ENCODE peak calls at places on chromosomes 7 and 10, in ten cellular contexts. K is GM03348; J is T-helper 1 cell; M is mucosa of gallbladder; Z is effector memory CD8-positive, alpha-beta T cell; Y is activated T-cell treated with anti-CD3 and anti-CD28 coated beads, Interleukin-2, amount 50 U/mL, for 4 hours; X is AG08395; F is WTC11; I is A172; L is NCI-H1417. O is an unnamed sample.

GRCh38 chr10:72692897-72693598 is 1.1 kb downstream of the MCU start:
- DNase-seq in M (no peak), Y (no peak), L (no peak), F (no peak), K (no peak), I (no peak), X (no peak), J (no peak), Z (no peak), O (no peak)

GRCh38 chr7:142832452-142832851 is 22.4 kb upstream of the EPHB6 start:
- DNase-seq in L (no peak), K (no peak), M (no peak), Y (no peak), J (no peak), I (peak), Z (no peak), F (no peak), X (no peak), O (no peak)

GRCh38 chr10:13839430-13839986 is 252.7 kb downstream of the PRPF18 start:
- DNase-seq in L (no peak), K (peak), J (no peak), X (peak), Z (no peak), F (no peak), I (peak), Y (no peak), M (no peak), O (peak)

GRCh38 chr10:36725581-36726520 is 399.5 kb upstream of the ANKRD30A start:
- DNase-seq in K (peak), Y (no peak), F (peak), M (no peak), Z (no peak), J (no peak), X (peak), I (peak), L (peak), O (peak)

GRCh38 chr7:69067397-69067796 is 530.9 kb upstream of the AUTS2 start:
- DNase-seq in K (no peak), M (no peak), Y (no peak), F (peak), J (no peak), X (no peak), L (peak), I (peak), Z (no peak), O (no peak)

GRCh38 chr10:7316839-7317238 is 94.0 kb downstream of the SFMBT2 start:
- DNase-seq in Y (no peak), M (no peak), F (no peak), J (no peak), K (no peak), I (no peak), L (no peak), Z (no peak), X (no peak), O (no peak)

GRCh38 chr10:79328737-79329504 is 18.3 kb upstream of the PPIF start:
- DNase-seq in X (no peak), J (no peak), I (peak), K (no peak), Z (no peak), Y (no peak), F (no peak), L (no peak), M (no peak), O (no peak)

GRCh38 chr10:132774905-132775863 is 10.8 kb downstream of the NKX6-2 start:
- DNase-seq in L (peak), J (no peak), Y (no peak), K (no peak), I (peak), Z (no peak), F (no peak), X (no peak), M (peak), O (no peak)

GRCh38 chr10:15209827-15210509 is 41.5 kb upstream of the NMT2 start:
- DNase-seq in Y (peak), J (peak), M (peak), X (peak), I (peak), K (peak), F (peak), L (peak), Z (peak), O (peak)

GRCh38 chr10:50506861-50507573 is 116.7 kb downstream of the SGMS1 start:
- DNase-seq in Z (no peak), I (no peak), F (no peak), J (no peak), M (no peak), X (no peak), L (no peak), Y (no peak), K (no peak), O (no peak)

GRCh38 chr7:132998763-132999162 is 83.1 kb downstream of the CHCHD3 start:
- DNase-seq in X (no peak), I (no peak), J (no peak), M (no peak), F (no peak), K (no peak), Y (no peak), Z (no peak), L (no peak), O (no peak)

GRCh38 chr7:68929712-68930395 is 668.4 kb upstream of the AUTS2 start:
- DNase-seq in Y (no peak), Z (no peak), J (no peak), I (peak), F (no peak), K (peak), M (no peak), X (peak), L (peak), O (peak)

GRCh38 chr7:128777156-128778123 is 1.8 kb upstream of the OPN1SW start:
- DNase-seq in I (peak), X (no peak), Y (no peak), F (no peak), J (no peak), L (no peak), Z (no peak), M (no peak), K (no peak), O (no peak)

GRCh38 chr7:66307591-66308215 is 102.6 kb downstream of the TPST1 start:
- DNase-seq in L (peak), Y (no peak), K (no peak), F (no peak), Z (no peak), I (peak), M (peak), X (no peak), J (no peak), O (no peak)

GRCh38 chr7:92586403-92586802 is 3.8 kb downstream of the FAM133B start:
- DNase-seq in M (no peak), Z (no peak), Y (no peak), L (no peak), K (peak), J (no peak), F (no peak), X (no peak), I (no peak), O (no peak)

GRCh38 chr7:3760696-3761095 is 459.6 kb downstream of the SDK1 start:
- DNase-seq in M (no peak), X (no peak), F (no peak), L (no peak), K (no peak), J (no peak), I (no peak), Y (no peak), Z (no peak), O (no peak)

GRCh38 chr7:55066938-55067337 is 48.1 kb downstream of the EGFR start:
- DNase-seq in M (no peak), Z (no peak), L (no peak), K (no peak), J (no peak), I (no peak), Y (no peak), F (no peak), X (no peak), O (no peak)

GRCh38 chr7:151038951-151039849 is 9.1 kb upstream of the ASIC3 start:
- DNase-seq in I (peak), K (peak), X (peak), Y (peak), J (no peak), L (peak), Z (no peak), F (no peak), M (peak), O (peak)

GRCh38 chr7:6241607-6241973 is 30.8 kb downstream of the CYTH3 start:
- DNase-seq in Z (no peak), Y (no peak), M (no peak), X (no peak), L (no peak), K (no peak), J (no peak), F (no peak), I (no peak), O (no peak)

GRCh38 chr10:120480848-120481247 is 23.8 kb downstream of the PLPP4 start:
- DNase-seq in F (no peak), K (no peak), J (no peak), M (no peak), X (no peak), Z (no peak), Y (no peak), I (no peak), L (no peak), O (no peak)

GRCh38 chr7:157815061-157816022 is 478.5 kb downstream of the DNAJB6 start:
- DNase-seq in F (no peak), K (no peak), M (no peak), X (no peak), Z (no peak), I (no peak), Y (no peak), L (no peak), J (no peak), O (no peak)

GRCh38 chr10:78899996-78900714 is 168.6 kb upstream of the ZMIZ1 start:
- DNase-seq in J (no peak), K (no peak), M (peak), Z (no peak), X (no peak), L (no peak), Y (no peak), F (no peak), I (no peak), O (peak)

GRCh38 chr10:42961776-42962119 is 115.1 kb upstream of the RET start:
- DNase-seq in X (no peak), F (peak), J (no peak), K (no peak), Y (no peak), M (no peak), I (no peak), L (no peak), Z (no peak), O (no peak)

GRCh38 chr7:37390149-37390548 is 58.5 kb downstream of the ELMO1 start:
- DNase-seq in L (no peak), X (no peak), Y (no peak), K (no peak), I (no peak), J (no peak), Z (no peak), F (no peak), M (no peak), O (no peak)

GRCh38 chr10:78413294-78414055 is 379.8 kb downstream of the RPS24 start:
- DNase-seq in J (no peak), Z (no peak), L (no peak), K (no peak), I (no peak), M (no peak), X (no peak), Y (no peak), F (no peak), O (no peak)

GRCh38 chr10:118952493-118953295 is 76.8 kb upstream of the NANOS1 start:
- DNase-seq in Y (no peak), K (no peak), J (no peak), F (no peak), Z (no peak), L (no peak), I (no peak), M (peak), X (no peak), O (no peak)

GRCh38 chr10:48745662-48746245 is 61.1 kb downstream of the WDFY4 start:
- DNase-seq in X (no peak), I (no peak), F (peak), Y (no peak), J (no peak), L (no peak), Z (no peak), M (no peak), K (no peak), O (no peak)

GRCh38 chr7:2072042-2072441 is 160.7 kb downstream of the MAD1L1 start:
- DNase-seq in X (no peak), K (no peak), I (no peak), M (no peak), Z (no peak), F (no peak), L (no peak), Y (no peak), J (no peak), O (no peak)

GRCh38 chr7:106664343-106664742 is 3.4 kb upstream of the CCDC71L start:
- DNase-seq in K (no peak), X (no peak), Y (no peak), J (no peak), Z (no peak), L (no peak), M (no peak), F (no peak), I (no peak), O (no peak)

GRCh38 chr10:61989995-61990760 is 88.7 kb downstream of the ARID5B start:
- DNase-seq in Y (no peak), J (no peak), Z (no peak), K (no peak), L (no peak), F (no peak), M (no peak), I (no peak), X (no peak), O (no peak)

GRCh38 chr10:15144788-15145187 is 23.7 kb downstream of the NMT2 start:
- DNase-seq in K (no peak), X (no peak), J (no peak), Y (no peak), I (no peak), Z (no peak), M (no peak), L (no peak), F (no peak), O (no peak)

GRCh38 chr7:31043035-31043434 is 9.1 kb upstream of the ADCYAP1R1 start:
- DNase-seq in K (no peak), X (no peak), F (peak), I (no peak), Y (no peak), J (no peak), Z (no peak), L (peak), M (no peak), O (no peak)

GRCh38 chr7:99693100-99693426 is 13.3 kb upstream of the CYP3A5 start:
- DNase-seq in Z (no peak), Y (no peak), M (no peak), I (no peak), F (no peak), L (no peak), K (no peak), J (no peak), X (no peak), O (no peak)

GRCh38 chr10:99913831-99914235 is 95.9 kb downstream of the DNMBP start:
- DNase-seq in K (no peak), Z (no peak), X (no peak), M (no peak), F (peak), Y (no peak), L (no peak), J (no peak), I (no peak), O (no peak)

GRCh38 chr10:91796332-91797076 is 1.7 kb upstream of the TNKS2 start:
- DNase-seq in J (peak), I (peak), Z (peak), Y (peak), X (no peak), M (peak), L (peak), F (peak), K (peak), O (no peak)

GRCh38 chr7:151837285-151838042 is 39.5 kb downstream of the PRKAG2 start:
- DNase-seq in M (no peak), I (no peak), Z (no peak), Y (no peak), F (no peak), L (peak), X (no peak), J (no peak), K (no peak), O (no peak)

GRCh38 chr10:21329995-21330627 is 195.4 kb downstream of the SKIDA1 start:
- DNase-seq in X (peak), M (no peak), Y (no peak), F (no peak), K (no peak), J (no peak), L (peak), Z (no peak), I (peak), O (peak)

GRCh38 chr7:82081644-82082224 is 311.9 kb upstream of the HGF start:
- DNase-seq in F (peak), K (no peak), I (no peak), Z (no peak), M (no peak), Y (no peak), X (no peak), L (no peak), J (no peak), O (no peak)